ENCODE peak calls at places on chromosomes 16 and 17, in six cellular contexts. L is iPS-NIHi11; Q is Kasumi-1; K is activated T-cell treated with anti-CD3 and anti-CD28 coated beads, Interleukin-2, amount 50 U/mL, for 72 hours; Z is smooth muscle cell of the brain vasculature; I is stomach. H is an unnamed sample.

GRCh38 chr16:3577302-3577752 is at the start of gene NLRC3:
- DNase-seq in I (no peak), Q (peak), L (no peak), Z (no peak), K (peak), H (no peak)

GRCh38 chr17:8922451-8922850 is 43.1 kb downstream of the PIK3R5 start:
- DNase-seq in K (no peak), L (no peak), Q (peak), I (no peak), Z (peak), H (peak)

GRCh38 chr17:79282294-79282693 is 207.7 kb downstream of the ENGASE start:
- DNase-seq in Q (no peak), I (no peak), K (no peak), L (no peak), Z (no peak), H (no peak)

GRCh38 chr16:13453938-13454553 is 465.9 kb upstream of the ERCC4 start:
- DNase-seq in I (peak), K (peak), Q (peak), Z (peak), L (peak), H (no peak)

GRCh38 chr17:31476525-31477416 is 85.3 kb downstream of the RAB11FIP4 start:
- DNase-seq in I (peak), Z (no peak), Q (no peak), K (no peak), L (no peak), H (no peak)

GRCh38 chr16:622920-623280 is 7.9 kb upstream of the WFIKKN1 start:
- DNase-seq in K (no peak), Z (no peak), Q (no peak), L (no peak), I (no peak), H (no peak)

GRCh38 chr16:63617047-63617989 is 1504.5 kb downstream of the CDH11 start:
- DNase-seq in I (no peak), K (no peak), Q (no peak), L (peak), Z (no peak), H (no peak)

GRCh38 chr16:11727945-11728543 is 14.6 kb downstream of the TXNDC11 start:
- DNase-seq in L (no peak), K (no peak), Q (no peak), I (no peak), Z (no peak), H (no peak)

GRCh38 chr16:78654929-78655328 is 555.5 kb downstream of the WWOX start:
- DNase-seq in Q (no peak), L (no peak), K (no peak), I (no peak), Z (no peak), H (no peak)

GRCh38 chr17:74165811-74166365 is 37.6 kb upstream of the RPL38 start:
- DNase-seq in L (no peak), Q (no peak), I (no peak), K (no peak), Z (no peak), H (no peak)

GRCh38 chr17:77869665-77870132 is 88.8 kb upstream of the TNRC6C start:
- DNase-seq in K (no peak), Q (no peak), Z (no peak), I (peak), L (no peak), H (no peak)